ENCODE peak calls at places on chromosomes 7 and 10, in five cellular contexts. S is SK-N-SH, M is H1, N is GM12878, J is K562. P is an unnamed sample.

GRCh38 chr10:100999742-101000601 is at the start of gene LZTS2:
- DNase-seq in J (peak), S (peak), M (peak), N (no peak), P (no peak)

GRCh38 chr7:133782470-133782869 is 344.7 kb upstream of the LRGUK start:
- DNase-seq in S (no peak), N (no peak), M (no peak), J (no peak), P (no peak)

GRCh38 chr7:18151419-18151818 is 123.8 kb upstream of the PRPS1L1 start:
- DNase-seq in N (no peak), S (peak), M (no peak), J (no peak), P (no peak)

GRCh38 chr10:119657725-119658124 is 6.5 kb downstream of the BAG3 start:
- DNase-seq in N (no peak), S (no peak), M (no peak), J (no peak), P (no peak)

GRCh38 chr7:143372070-143372469 is 9.1 kb upstream of the ZYX start:
- DNase-seq in N (no peak), S (no peak), J (no peak), M (no peak), P (no peak)

GRCh38 chr10:109978481-109978880 is 29.3 kb upstream of the ADD3 start:
- DNase-seq in N (no peak), S (no peak), J (peak), M (peak), P (peak)

GRCh38 chr10:29317027-29317420 is 28.2 kb downstream of the LYZL1 start:
- DNase-seq in S (no peak), M (no peak), N (no peak), J (no peak), P (no peak)

GRCh38 chr10:99297033-99297432 is 32.1 kb upstream of the CNNM1 start:
- DNase-seq in M (no peak), N (no peak), J (peak), S (peak), P (peak)

GRCh38 chr10:61757525-61758397 is 95.0 kb downstream of the CABCOCO1 start:
- DNase-seq in M (no peak), N (no peak), J (no peak), S (no peak), P (no peak)

GRCh38 chr7:90383879-90384278 is 19.4 kb upstream of the CLDN12 start:
- DNase-seq in M (no peak), S (no peak), N (no peak), J (no peak), P (no peak)

GRCh38 chr7:138008588-138009349 is 6.9 kb upstream of the CREB3L2 start:
- DNase-seq in M (peak), J (peak), N (no peak), S (peak), P (peak)

GRCh38 chr10:126387931-126388911 is at the start of gene ADAM12:
- DNase-seq in J (no peak), N (no peak), M (peak), S (peak), P (no peak)

GRCh38 chr10:45408421-45409319 is 34.7 kb downstream of the ALOX5 start:
- DNase-seq in J (no peak), S (no peak), M (no peak), N (no peak), P (no peak)

GRCh38 chr7:80883188-80884025 is 35.4 kb downstream of the SEMA3C start:
- DNase-seq in J (no peak), M (no peak), S (no peak), N (no peak), P (peak)

DNA sequence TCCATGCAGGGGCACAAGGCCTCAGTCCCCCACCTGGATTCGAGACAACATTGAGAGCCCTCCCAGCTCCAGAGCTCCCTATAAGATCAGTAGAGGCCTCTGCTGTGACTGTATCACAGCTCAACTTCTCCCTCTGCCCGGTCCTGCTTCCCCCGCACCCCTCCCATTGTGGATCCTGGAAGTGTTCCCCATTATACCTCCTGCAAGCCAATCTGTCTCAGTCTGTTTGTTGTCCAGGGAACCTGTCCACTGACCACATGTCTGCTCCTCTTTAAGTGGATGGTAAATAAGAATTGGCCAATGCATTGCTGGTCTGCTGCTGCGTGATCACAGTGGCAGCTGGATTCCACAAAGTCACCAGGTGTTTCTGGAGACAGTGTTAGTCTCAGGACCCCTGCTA is 259.7 kb upstream of the HABP2 start:
- DNase-seq in M (no peak), N (no peak), S (no peak), J (no peak), P (no peak)
- TF ChIP-seq TAF1 in M (no peak), N (no peak), S (no peak), J (no peak), P (no peak)

GRCh38 chr7:91411062-91411461 is 146.8 kb downstream of the FZD1 start:
- DNase-seq in N (no peak), S (no peak), M (no peak), J (no peak), P (no peak)
- TF ChIP-seq USF2 in N (no peak), S (no peak), M (no peak), J (no peak), P (no peak)

DNA sequence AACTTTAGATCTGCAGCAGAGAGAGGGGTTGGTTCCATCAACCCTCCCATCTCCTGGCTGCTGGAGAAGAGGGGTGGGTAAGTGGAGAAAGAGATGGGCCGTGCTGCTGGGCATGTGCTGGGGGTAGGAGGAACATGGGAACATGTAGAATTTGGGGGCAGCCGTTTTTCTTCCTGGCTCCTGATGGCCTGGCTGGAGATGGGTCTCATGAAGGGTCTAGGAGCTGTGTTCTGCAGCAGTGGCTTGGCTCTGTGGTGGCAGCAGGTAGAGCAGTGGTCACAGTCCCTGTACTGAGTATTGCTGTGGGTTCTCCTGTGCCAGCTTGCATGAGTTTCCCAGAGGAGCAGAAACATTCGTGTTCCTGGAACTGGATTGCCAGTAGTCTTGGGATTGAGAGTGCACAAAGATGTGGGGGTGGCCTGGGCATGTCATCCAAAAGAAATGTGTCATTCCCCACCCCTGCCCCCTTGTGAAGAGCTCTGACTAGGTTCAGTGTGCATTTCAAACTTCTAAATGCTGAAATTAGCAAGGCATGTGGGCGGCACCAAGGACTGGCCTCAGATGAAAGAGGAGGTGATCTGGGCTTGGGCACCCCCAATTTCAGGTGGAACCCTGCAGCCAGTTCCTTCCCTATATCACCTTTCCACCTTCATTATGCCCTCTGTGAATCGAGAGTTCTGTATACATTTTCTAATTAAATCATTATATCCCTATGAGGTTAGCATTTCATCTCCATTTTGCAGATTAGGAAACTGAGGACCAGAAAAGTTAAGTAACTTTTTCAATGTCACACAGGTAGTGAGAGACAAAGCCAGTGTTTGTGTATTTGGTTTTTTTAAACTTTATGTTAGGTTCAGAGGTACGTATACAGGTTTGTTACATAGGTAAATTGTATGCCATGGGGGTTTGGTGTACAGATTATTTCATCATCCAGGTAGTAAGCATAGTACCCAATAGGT is 2.1 kb downstream of the CHST3 start:
- DNase-seq in N (no peak), J (no peak), M (no peak), S (no peak), P (no peak)
- TF ChIP-seq TAF1 in N (no peak), J (no peak), M (no peak), S (no peak), P (no peak)

DNA sequence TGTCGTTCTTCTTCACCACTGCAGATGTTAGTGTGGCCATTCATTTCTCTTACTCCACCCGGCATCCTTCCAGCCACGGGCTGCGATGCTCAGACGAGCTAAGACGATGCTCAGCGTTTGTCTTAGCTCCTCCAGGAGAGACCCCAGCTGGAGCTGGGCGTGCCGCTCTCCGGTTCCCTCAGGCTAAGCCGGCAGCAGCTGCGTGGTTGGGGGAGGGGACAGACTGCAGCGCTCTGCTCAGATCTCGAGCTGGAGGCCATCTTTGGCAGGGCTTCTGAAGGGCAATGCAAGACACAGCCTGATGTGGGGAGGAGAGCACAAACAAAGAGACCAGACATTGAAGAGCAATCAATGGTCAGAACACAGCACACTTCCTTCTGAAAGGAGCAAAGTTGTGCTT is 4.8 kb downstream of the INA start:
- DNase-seq in N (no peak), S (peak), M (peak), J (no peak), P (no peak)
- TF ChIP-seq USF2 in N (no peak), S (no peak), M (no peak), J (no peak), P (no peak)

GRCh38 chr7:114822131-114822530 is 99.8 kb upstream of the MDFIC start:
- DNase-seq in S (no peak), M (no peak), N (no peak), J (no peak), P (no peak)

GRCh38 chr7:114818501-114818900 is 103.4 kb upstream of the MDFIC start:
- DNase-seq in M (no peak), J (no peak), S (no peak), N (no peak), P (no peak)

GRCh38 chr7:114820993-114821945 is 100.6 kb upstream of the MDFIC start:
- DNase-seq in J (no peak), M (no peak), N (no peak), S (no peak), P (no peak)

GRCh38 chr7:114822844-114823243 is 99.0 kb upstream of the MDFIC start:
- DNase-seq in J (no peak), N (no peak), S (no peak), M (no peak), P (no peak)

GRCh38 chr7:114819629-114820362 is 102.1 kb upstream of the MDFIC start:
- DNase-seq in N (no peak), M (no peak), J (no peak), S (no peak), P (peak)
- TF ChIP-seq TAF1 in N (no peak), M (no peak), J (no peak), S (no peak), P (no peak)

DNA sequence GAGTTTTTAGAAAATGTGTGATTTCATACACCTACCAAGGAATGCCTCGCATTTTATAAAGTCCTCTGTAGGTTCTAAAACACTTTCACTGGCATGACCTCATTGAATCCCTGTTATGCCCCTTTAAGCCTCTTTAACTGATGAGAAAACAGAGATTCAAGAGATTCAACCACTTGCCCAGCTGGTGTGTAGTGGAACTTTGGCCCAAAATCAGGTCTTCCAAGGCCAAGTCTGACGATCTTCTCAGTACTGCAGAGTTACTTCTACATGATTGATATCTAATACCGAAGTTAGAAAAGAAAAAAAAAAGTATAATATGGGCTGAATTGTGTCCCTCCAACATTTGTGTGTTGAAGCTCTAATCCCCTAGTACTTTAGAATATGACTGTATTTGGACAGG is 202.0 kb downstream of the WDR11 start:
- DNase-seq in J (no peak), N (no peak), S (no peak), M (no peak), P (no peak)
- TF ChIP-seq USF2 in J (no peak), N (no peak), S (no peak), M (no peak), P (no peak)

DNA sequence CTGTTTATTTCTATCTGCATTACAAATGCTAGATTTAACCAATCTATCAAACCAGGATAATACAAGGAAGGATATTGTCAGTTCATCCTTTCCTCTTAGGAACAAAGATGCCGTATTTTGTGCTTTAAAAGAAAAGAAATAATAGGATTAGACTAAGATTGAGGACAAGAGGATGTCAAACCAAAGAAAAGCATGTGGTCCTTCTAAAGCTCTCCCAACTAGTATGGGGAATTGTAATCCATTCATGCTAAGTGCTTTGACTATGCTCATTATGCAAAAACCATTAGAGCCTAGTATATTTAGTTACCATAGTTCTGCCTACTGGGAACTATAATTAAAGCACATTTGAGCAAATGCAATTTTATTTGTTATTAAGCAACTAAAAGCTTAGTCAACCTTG is 280.2 kb downstream of the GRM8 start:
- DNase-seq in M (no peak), N (no peak), J (no peak), S (no peak), P (no peak)
- TF ChIP-seq TAF1 in M (no peak), N (no peak), J (no peak), S (no peak), P (no peak)

DNA sequence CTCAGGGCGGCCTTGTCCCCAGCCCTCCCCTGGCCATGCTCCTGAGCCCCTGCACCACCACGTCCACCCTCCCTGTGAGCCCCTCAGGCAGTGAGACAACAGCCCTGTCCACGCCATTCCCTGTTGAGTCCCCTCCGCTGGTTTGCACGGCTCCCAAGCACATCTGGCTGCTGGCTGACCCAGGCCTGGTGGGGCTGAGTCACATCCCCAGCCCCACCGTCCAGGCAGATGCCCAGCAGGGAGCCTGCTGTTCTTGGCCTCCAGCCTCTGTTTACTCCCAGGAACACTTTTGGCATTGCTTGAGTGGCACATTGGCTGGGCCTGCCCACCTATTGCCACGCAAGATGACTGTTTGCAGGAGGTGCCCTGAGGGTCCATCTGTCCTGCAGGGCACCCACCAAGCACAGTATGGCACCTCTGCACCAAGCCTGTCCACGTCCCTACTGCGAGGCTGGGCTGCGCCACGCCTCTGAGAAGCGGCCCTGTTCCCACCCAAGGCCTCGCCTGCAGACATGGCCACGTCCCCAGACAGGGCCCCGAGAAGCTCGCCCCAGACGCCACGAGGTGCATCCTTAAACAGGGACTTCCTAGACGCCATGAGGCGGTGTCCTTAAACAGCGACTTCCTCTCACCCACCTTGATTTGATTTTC is 48.4 kb upstream of the INPP5A start:
- DNase-seq in J (no peak), S (no peak), N (no peak), M (no peak), P (no peak)
- TF ChIP-seq USF2 in J (no peak), S (no peak), N (no peak), M (no peak), P (no peak)

GRCh38 chr10:131762789-131763696 is 137.8 kb upstream of the PPP2R2D start:
- DNase-seq in N (no peak), J (no peak), S (no peak), M (no peak), P (no peak)
- TF ChIP-seq TAF1 in N (no peak), J (no peak), S (no peak), M (no peak), P (no peak)

DNA sequence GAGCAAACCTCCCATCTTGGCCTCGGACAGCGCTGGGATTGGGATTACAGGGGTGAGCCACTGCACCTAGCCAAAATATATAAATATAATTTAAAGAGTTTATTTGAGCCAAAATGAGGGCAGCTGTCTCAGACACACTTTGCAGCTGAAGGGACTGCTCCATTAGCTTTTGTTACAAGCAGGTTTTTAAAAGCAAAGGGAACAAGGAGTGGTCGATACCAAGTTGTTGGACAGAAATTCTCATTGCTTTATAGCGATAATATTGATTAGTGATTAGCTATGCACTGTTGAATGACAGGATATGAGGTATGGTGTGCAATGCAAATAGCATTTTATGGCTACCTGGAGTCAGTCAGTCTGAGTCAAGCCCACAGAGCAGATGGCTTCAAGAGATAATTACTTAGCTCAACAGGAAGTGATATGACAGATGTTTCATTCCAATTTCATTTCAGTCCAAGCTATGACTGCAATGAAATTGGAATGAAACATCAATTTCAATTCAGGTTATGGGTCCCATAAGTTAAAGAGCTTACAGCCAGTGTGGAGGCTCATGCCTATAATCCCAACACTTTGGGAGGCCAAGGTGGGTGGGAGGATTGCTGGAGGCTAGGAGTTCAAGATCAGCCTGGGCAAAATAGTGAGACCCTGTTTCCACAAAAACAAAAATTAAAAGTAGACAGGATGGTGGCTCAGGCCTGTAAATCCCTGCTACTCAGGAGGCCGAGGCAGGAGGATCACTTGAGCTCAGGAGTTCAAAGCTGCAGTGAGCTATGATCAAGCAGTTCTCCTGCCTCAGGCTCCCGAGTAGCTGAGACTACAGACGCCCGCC is 23.1 kb downstream of the TYW1 start:
- DNase-seq in J (peak), S (peak), N (no peak), M (no peak), P (no peak)
- TF ChIP-seq USF2 in J (no peak), S (no peak), N (no peak), M (no peak), P (no peak)